ENCODE peak calls at places on chromosome 7, in nine cellular contexts. One of them, this sample, is unnamed.

GRCh38 chr7:94315011-94315410 is 79.7 kb upstream of the COL1A2 start:
- DNase-seq in A549: no peak
- DNase-seq in Kasumi-1: no peak
- DNase-seq in T-helper 1 cell: no peak
- DNase-seq in endothelial cell of umbilical vein: peak
- DNase-seq in stimulated activated CD4-positive, alpha-beta T cell treated with anti-CD3 and anti-CD28 coated beads, Interleukin-15, amount 100 ng/mL, for 1 hour: no peak
- DNase-seq in NCI-H774: no peak
- DNase-seq in NCI-H1694 treated with DMSO at 0.1 percent for 48 hours: no peak
- DNase-seq in NCI-H82: no peak
- DNase-seq in this sample: no peak

GRCh38 chr7:71801996-71802395 is 610.1 kb downstream of the CALN1 start:
- DNase-seq in stimulated activated CD4-positive, alpha-beta T cell treated with anti-CD3 and anti-CD28 coated beads, Interleukin-15, amount 100 ng/mL, for 1 hour: no peak
- DNase-seq in A549: no peak
- DNase-seq in NCI-H1694 treated with DMSO at 0.1 percent for 48 hours: no peak
- DNase-seq in T-helper 1 cell: no peak
- DNase-seq in NCI-H774: no peak
- DNase-seq in NCI-H82: no peak
- DNase-seq in endothelial cell of umbilical vein: no peak
- DNase-seq in Kasumi-1: no peak
- DNase-seq in this sample: no peak

GRCh38 chr7:128123291-128124037 is 92.2 kb upstream of the LRRC4 start:
- DNase-seq in endothelial cell of umbilical vein: no peak
- DNase-seq in NCI-H774: no peak
- DNase-seq in Kasumi-1: no peak
- DNase-seq in A549: no peak
- DNase-seq in NCI-H82: peak
- DNase-seq in T-helper 1 cell: no peak
- DNase-seq in NCI-H1694 treated with DMSO at 0.1 percent for 48 hours: no peak
- DNase-seq in stimulated activated CD4-positive, alpha-beta T cell treated with anti-CD3 and anti-CD28 coated beads, Interleukin-15, amount 100 ng/mL, for 1 hour: no peak
- DNase-seq in this sample: no peak

GRCh38 chr7:77282897-77283296 is 83.3 kb upstream of the FGL2 start:
- DNase-seq in NCI-H774: no peak
- DNase-seq in NCI-H82: no peak
- DNase-seq in endothelial cell of umbilical vein: no peak
- DNase-seq in T-helper 1 cell: no peak
- DNase-seq in A549: no peak
- DNase-seq in Kasumi-1: no peak
- DNase-seq in stimulated activated CD4-positive, alpha-beta T cell treated with anti-CD3 and anti-CD28 coated beads, Interleukin-15, amount 100 ng/mL, for 1 hour: no peak
- DNase-seq in NCI-H1694 treated with DMSO at 0.1 percent for 48 hours: no peak
- DNase-seq in this sample: no peak

GRCh38 chr7:93757421-93757820 is 133.1 kb downstream of the TFPI2 start:
- DNase-seq in endothelial cell of umbilical vein: no peak
- DNase-seq in NCI-H774: no peak
- DNase-seq in Kasumi-1: no peak
- DNase-seq in stimulated activated CD4-positive, alpha-beta T cell treated with anti-CD3 and anti-CD28 coated beads, Interleukin-15, amount 100 ng/mL, for 1 hour: no peak
- DNase-seq in NCI-H1694 treated with DMSO at 0.1 percent for 48 hours: no peak
- DNase-seq in A549: no peak
- DNase-seq in T-helper 1 cell: no peak
- DNase-seq in NCI-H82: no peak
- DNase-seq in this sample: no peak

GRCh38 chr7:18013936-18014335 is 13.7 kb downstream of the PRPS1L1 start:
- DNase-seq in stimulated activated CD4-positive, alpha-beta T cell treated with anti-CD3 and anti-CD28 coated beads, Interleukin-15, amount 100 ng/mL, for 1 hour: no peak
- DNase-seq in endothelial cell of umbilical vein: peak
- DNase-seq in NCI-H774: no peak
- DNase-seq in NCI-H1694 treated with DMSO at 0.1 percent for 48 hours: no peak
- DNase-seq in NCI-H82: no peak
- DNase-seq in T-helper 1 cell: no peak
- DNase-seq in A549: no peak
- DNase-seq in Kasumi-1: no peak
- DNase-seq in this sample: no peak

GRCh38 chr7:148584154-148584827 is 6.3 kb upstream of the C7orf33 start:
- DNase-seq in NCI-H82: no peak
- DNase-seq in NCI-H774: no peak
- DNase-seq in endothelial cell of umbilical vein: no peak
- DNase-seq in NCI-H1694 treated with DMSO at 0.1 percent for 48 hours: no peak
- DNase-seq in A549: no peak
- DNase-seq in Kasumi-1: no peak
- DNase-seq in stimulated activated CD4-positive, alpha-beta T cell treated with anti-CD3 and anti-CD28 coated beads, Interleukin-15, amount 100 ng/mL, for 1 hour: no peak
- DNase-seq in T-helper 1 cell: no peak
- DNase-seq in this sample: no peak

GRCh38 chr7:130152270-130153141 is 52.7 kb downstream of the TMEM209 start:
- DNase-seq in T-helper 1 cell: no peak
- DNase-seq in endothelial cell of umbilical vein: no peak
- DNase-seq in A549: no peak
- DNase-seq in NCI-H774: no peak
- DNase-seq in NCI-H82: no peak
- DNase-seq in stimulated activated CD4-positive, alpha-beta T cell treated with anti-CD3 and anti-CD28 coated beads, Interleukin-15, amount 100 ng/mL, for 1 hour: no peak
- DNase-seq in Kasumi-1: no peak
- DNase-seq in NCI-H1694 treated with DMSO at 0.1 percent for 48 hours: no peak
- DNase-seq in this sample: no peak

GRCh38 chr7:20310963-20311742 is 19.5 kb upstream of the ITGB8 start:
- DNase-seq in NCI-H1694 treated with DMSO at 0.1 percent for 48 hours: no peak
- DNase-seq in endothelial cell of umbilical vein: peak
- DNase-seq in T-helper 1 cell: no peak
- DNase-seq in Kasumi-1: peak
- DNase-seq in NCI-H82: peak
- DNase-seq in NCI-H774: peak
- DNase-seq in A549: peak
- DNase-seq in stimulated activated CD4-positive, alpha-beta T cell treated with anti-CD3 and anti-CD28 coated beads, Interleukin-15, amount 100 ng/mL, for 1 hour: no peak
- DNase-seq in this sample: no peak

GRCh38 chr7:115359919-115360318 is 438.0 kb downstream of the MDFIC start:
- DNase-seq in A549: no peak
- DNase-seq in endothelial cell of umbilical vein: no peak
- DNase-seq in Kasumi-1: no peak
- DNase-seq in stimulated activated CD4-positive, alpha-beta T cell treated with anti-CD3 and anti-CD28 coated beads, Interleukin-15, amount 100 ng/mL, for 1 hour: no peak
- DNase-seq in NCI-H82: no peak
- DNase-seq in NCI-H1694 treated with DMSO at 0.1 percent for 48 hours: no peak
- DNase-seq in T-helper 1 cell: no peak
- DNase-seq in NCI-H774: no peak
- DNase-seq in this sample: no peak

GRCh38 chr7:64884913-64885370 is 18.1 kb upstream of the ZNF273 start:
- DNase-seq in NCI-H82: no peak
- DNase-seq in T-helper 1 cell: no peak
- DNase-seq in endothelial cell of umbilical vein: no peak
- DNase-seq in NCI-H1694 treated with DMSO at 0.1 percent for 48 hours: no peak
- DNase-seq in stimulated activated CD4-positive, alpha-beta T cell treated with anti-CD3 and anti-CD28 coated beads, Interleukin-15, amount 100 ng/mL, for 1 hour: no peak
- DNase-seq in A549: no peak
- DNase-seq in Kasumi-1: no peak
- DNase-seq in NCI-H774: no peak
- DNase-seq in this sample: no peak

GRCh38 chr7:133863362-133864061 is 263.6 kb upstream of the LRGUK start:
- DNase-seq in NCI-H82: no peak
- DNase-seq in Kasumi-1: no peak
- DNase-seq in A549: peak
- DNase-seq in endothelial cell of umbilical vein: peak
- DNase-seq in stimulated activated CD4-positive, alpha-beta T cell treated with anti-CD3 and anti-CD28 coated beads, Interleukin-15, amount 100 ng/mL, for 1 hour: no peak
- DNase-seq in NCI-H1694 treated with DMSO at 0.1 percent for 48 hours: no peak
- DNase-seq in T-helper 1 cell: no peak
- DNase-seq in NCI-H774: peak
- DNase-seq in this sample: no peak

GRCh38 chr7:116219288-116219687 is 8.9 kb downstream of the TES start:
- DNase-seq in Kasumi-1: no peak
- DNase-seq in NCI-H82: no peak
- DNase-seq in A549: no peak
- DNase-seq in endothelial cell of umbilical vein: no peak
- DNase-seq in stimulated activated CD4-positive, alpha-beta T cell treated with anti-CD3 and anti-CD28 coated beads, Interleukin-15, amount 100 ng/mL, for 1 hour: no peak
- DNase-seq in T-helper 1 cell: no peak
- DNase-seq in NCI-H1694 treated with DMSO at 0.1 percent for 48 hours: no peak
- DNase-seq in NCI-H774: no peak
- DNase-seq in this sample: no peak

GRCh38 chr7:309586-310228 is 19.7 kb downstream of the FOXL3 start:
- DNase-seq in stimulated activated CD4-positive, alpha-beta T cell treated with anti-CD3 and anti-CD28 coated beads, Interleukin-15, amount 100 ng/mL, for 1 hour: no peak
- DNase-seq in NCI-H82: no peak
- DNase-seq in endothelial cell of umbilical vein: no peak
- DNase-seq in T-helper 1 cell: no peak
- DNase-seq in NCI-H774: no peak
- DNase-seq in A549: no peak
- DNase-seq in Kasumi-1: no peak
- DNase-seq in NCI-H1694 treated with DMSO at 0.1 percent for 48 hours: no peak
- DNase-seq in this sample: no peak

GRCh38 chr7:14734839-14735321 is 167.7 kb downstream of the DGKB start:
- DNase-seq in A549: no peak
- DNase-seq in endothelial cell of umbilical vein: no peak
- DNase-seq in NCI-H82: peak
- DNase-seq in NCI-H1694 treated with DMSO at 0.1 percent for 48 hours: no peak
- DNase-seq in Kasumi-1: no peak
- DNase-seq in NCI-H774: no peak
- DNase-seq in T-helper 1 cell: no peak
- DNase-seq in stimulated activated CD4-positive, alpha-beta T cell treated with anti-CD3 and anti-CD28 coated beads, Interleukin-15, amount 100 ng/mL, for 1 hour: no peak
- DNase-seq in this sample: no peak

GRCh38 chr7:3043544-3044395 is at the start of gene CARD11:
- DNase-seq in NCI-H774: no peak
- DNase-seq in endothelial cell of umbilical vein: peak
- DNase-seq in Kasumi-1: no peak
- DNase-seq in A549: no peak
- DNase-seq in NCI-H1694 treated with DMSO at 0.1 percent for 48 hours: no peak
- DNase-seq in stimulated activated CD4-positive, alpha-beta T cell treated with anti-CD3 and anti-CD28 coated beads, Interleukin-15, amount 100 ng/mL, for 1 hour: peak
- DNase-seq in NCI-H82: no peak
- DNase-seq in T-helper 1 cell: peak
- DNase-seq in this sample: no peak

GRCh38 chr7:125467996-125468854 is 538.6 kb upstream of the POT1 start:
- DNase-seq in NCI-H774: no peak
- DNase-seq in A549: no peak
- DNase-seq in Kasumi-1: no peak
- DNase-seq in stimulated activated CD4-positive, alpha-beta T cell treated with anti-CD3 and anti-CD28 coated beads, Interleukin-15, amount 100 ng/mL, for 1 hour: no peak
- DNase-seq in NCI-H1694 treated with DMSO at 0.1 percent for 48 hours: no peak
- DNase-seq in endothelial cell of umbilical vein: no peak
- DNase-seq in T-helper 1 cell: no peak
- DNase-seq in NCI-H82: no peak
- DNase-seq in this sample: no peak

GRCh38 chr7:149147730-149148653 is 739 bp downstream of the ZNF398 start:
- DNase-seq in Kasumi-1: peak
- DNase-seq in NCI-H774: peak
- DNase-seq in NCI-H82: peak
- DNase-seq in NCI-H1694 treated with DMSO at 0.1 percent for 48 hours: no peak
- DNase-seq in stimulated activated CD4-positive, alpha-beta T cell treated with anti-CD3 and anti-CD28 coated beads, Interleukin-15, amount 100 ng/mL, for 1 hour: peak
- DNase-seq in A549: peak
- DNase-seq in T-helper 1 cell: peak
- DNase-seq in endothelial cell of umbilical vein: peak
- DNase-seq in this sample: no peak

GRCh38 chr7:56256108-56256507 is 139.9 kb upstream of the NUPR2 start:
- DNase-seq in Kasumi-1: no peak
- DNase-seq in NCI-H774: no peak
- DNase-seq in A549: no peak
- DNase-seq in stimulated activated CD4-positive, alpha-beta T cell treated with anti-CD3 and anti-CD28 coated beads, Interleukin-15, amount 100 ng/mL, for 1 hour: no peak
- DNase-seq in NCI-H82: no peak
- DNase-seq in T-helper 1 cell: no peak
- DNase-seq in NCI-H1694 treated with DMSO at 0.1 percent for 48 hours: no peak
- DNase-seq in endothelial cell of umbilical vein: no peak
- DNase-seq in this sample: no peak

GRCh38 chr7:158228131-158228530 is 359.5 kb downstream of the PTPRN2 start:
- DNase-seq in endothelial cell of umbilical vein: no peak
- DNase-seq in NCI-H774: no peak
- DNase-seq in NCI-H1694 treated with DMSO at 0.1 percent for 48 hours: no peak
- DNase-seq in NCI-H82: no peak
- DNase-seq in T-helper 1 cell: no peak
- DNase-seq in A549: no peak
- DNase-seq in stimulated activated CD4-positive, alpha-beta T cell treated with anti-CD3 and anti-CD28 coated beads, Interleukin-15, amount 100 ng/mL, for 1 hour: no peak
- DNase-seq in Kasumi-1: no peak
- DNase-seq in this sample: no peak

GRCh38 chr7:18583305-18583704 is 87.8 kb downstream of the HDAC9 start:
- DNase-seq in NCI-H1694 treated with DMSO at 0.1 percent for 48 hours: no peak
- DNase-seq in endothelial cell of umbilical vein: no peak
- DNase-seq in Kasumi-1: no peak
- DNase-seq in A549: no peak
- DNase-seq in T-helper 1 cell: no peak
- DNase-seq in NCI-H774: no peak
- DNase-seq in NCI-H82: peak
- DNase-seq in stimulated activated CD4-positive, alpha-beta T cell treated with anti-CD3 and anti-CD28 coated beads, Interleukin-15, amount 100 ng/mL, for 1 hour: no peak
- DNase-seq in this sample: no peak

GRCh38 chr7:100745184-100745583 is 11.8 kb downstream of the ZAN start:
- DNase-seq in Kasumi-1: no peak
- DNase-seq in T-helper 1 cell: no peak
- DNase-seq in NCI-H774: no peak
- DNase-seq in endothelial cell of umbilical vein: peak
- DNase-seq in A549: no peak
- DNase-seq in NCI-H82: peak
- DNase-seq in NCI-H1694 treated with DMSO at 0.1 percent for 48 hours: no peak
- DNase-seq in stimulated activated CD4-positive, alpha-beta T cell treated with anti-CD3 and anti-CD28 coated beads, Interleukin-15, amount 100 ng/mL, for 1 hour: no peak
- DNase-seq in this sample: no peak

GRCh38 chr7:12222889-12223579 is 11.9 kb downstream of the TMEM106B start:
- DNase-seq in Kasumi-1: peak
- DNase-seq in NCI-H82: no peak
- DNase-seq in endothelial cell of umbilical vein: peak
- DNase-seq in NCI-H1694 treated with DMSO at 0.1 percent for 48 hours: no peak
- DNase-seq in A549: no peak
- DNase-seq in T-helper 1 cell: no peak
- DNase-seq in stimulated activated CD4-positive, alpha-beta T cell treated with anti-CD3 and anti-CD28 coated beads, Interleukin-15, amount 100 ng/mL, for 1 hour: no peak
- DNase-seq in NCI-H774: no peak
- DNase-seq in this sample: no peak

GRCh38 chr7:45185028-45185863 is 27.7 kb downstream of the RAMP3 start:
- DNase-seq in NCI-H82: no peak
- DNase-seq in NCI-H1694 treated with DMSO at 0.1 percent for 48 hours: no peak
- DNase-seq in endothelial cell of umbilical vein: no peak
- DNase-seq in Kasumi-1: no peak
- DNase-seq in T-helper 1 cell: no peak
- DNase-seq in stimulated activated CD4-positive, alpha-beta T cell treated with anti-CD3 and anti-CD28 coated beads, Interleukin-15, amount 100 ng/mL, for 1 hour: no peak
- DNase-seq in NCI-H774: no peak
- DNase-seq in A549: no peak
- DNase-seq in this sample: no peak

GRCh38 chr7:15603124-15603523 is 41.3 kb upstream of the AGMO start:
- DNase-seq in A549: no peak
- DNase-seq in stimulated activated CD4-positive, alpha-beta T cell treated with anti-CD3 and anti-CD28 coated beads, Interleukin-15, amount 100 ng/mL, for 1 hour: no peak
- DNase-seq in NCI-H774: no peak
- DNase-seq in endothelial cell of umbilical vein: no peak
- DNase-seq in NCI-H1694 treated with DMSO at 0.1 percent for 48 hours: no peak
- DNase-seq in T-helper 1 cell: no peak
- DNase-seq in Kasumi-1: no peak
- DNase-seq in NCI-H82: no peak
- DNase-seq in this sample: no peak

GRCh38 chr7:98174334-98175259 is 36.6 kb upstream of the BHLHA15 start:
- DNase-seq in NCI-H82: no peak
- DNase-seq in NCI-H1694 treated with DMSO at 0.1 percent for 48 hours: peak
- DNase-seq in endothelial cell of umbilical vein: no peak
- DNase-seq in Kasumi-1: no peak
- DNase-seq in NCI-H774: no peak
- DNase-seq in stimulated activated CD4-positive, alpha-beta T cell treated with anti-CD3 and anti-CD28 coated beads, Interleukin-15, amount 100 ng/mL, for 1 hour: no peak
- DNase-seq in T-helper 1 cell: no peak
- DNase-seq in A549: no peak
- DNase-seq in this sample: no peak

GRCh38 chr7:29139796-29140195 is 6.5 kb downstream of the CPVL start:
- DNase-seq in A549: no peak
- DNase-seq in endothelial cell of umbilical vein: no peak
- DNase-seq in T-helper 1 cell: no peak
- DNase-seq in stimulated activated CD4-positive, alpha-beta T cell treated with anti-CD3 and anti-CD28 coated beads, Interleukin-15, amount 100 ng/mL, for 1 hour: no peak
- DNase-seq in NCI-H1694 treated with DMSO at 0.1 percent for 48 hours: no peak
- DNase-seq in NCI-H82: no peak
- DNase-seq in Kasumi-1: no peak
- DNase-seq in NCI-H774: no peak
- DNase-seq in this sample: no peak

This sample was measured in esophagus squamous epithelium.